ENCODE peak calls at places on chromosomes 7 and 10, in ten cellular contexts. V, K, J, R, Z, N, P, D, C and M are unnamed samples.

GRCh38 chr10:119384127-119384526 is 158.4 kb downstream of the RGS10 start:
- DNase-seq in V (no peak), K (no peak), J (no peak), R (no peak), Z (no peak), N (no peak), P (no peak), D (no peak), C (no peak), M (no peak)

GRCh38 chr7:112462236-112462635 is 12.0 kb downstream of the IFRD1 start:
- DNase-seq in V (no peak), K (peak), J (peak), R (no peak), Z (no peak), N (no peak), P (no peak), D (peak), C (peak), M (no peak)

GRCh38 chr10:118951218-118951617 is 78.3 kb upstream of the NANOS1 start:
- DNase-seq in V (no peak), K (no peak), J (no peak), R (no peak), Z (no peak), N (no peak), P (no peak), D (no peak), C (no peak), M (no peak)

GRCh38 chr7:74083928-74084721 is 521 bp downstream of the LIMK1 start:
- DNase-seq in V (peak), K (peak), J (peak), R (peak), Z (peak), N (no peak), P (peak), D (peak), C (no peak), M (peak)

GRCh38 chr7:77827999-77828398 is 29.4 kb downstream of the PHTF2 start:
- DNase-seq in V (no peak), K (no peak), J (no peak), R (no peak), Z (no peak), N (no peak), P (no peak), D (no peak), C (no peak), M (no peak)

GRCh38 chr10:74738985-74739567 is 87.3 kb upstream of the KAT6B start:
- DNase-seq in V (no peak), K (no peak), J (peak), R (no peak), Z (peak), N (peak), P (peak), D (peak), C (no peak), M (no peak)

GRCh38 chr7:151683615-151684407 is 164.1 kb upstream of the RHEB start:
- DNase-seq in V (no peak), K (no peak), J (no peak), R (no peak), Z (no peak), N (no peak), P (no peak), D (no peak), C (no peak), M (no peak)

GRCh38 chr7:131336956-131337355 is 9.3 kb downstream of the MKLN1 start:
- DNase-seq in V (no peak), K (no peak), J (peak), R (no peak), Z (peak), N (no peak), P (no peak), D (peak), C (no peak), M (no peak)

GRCh38 chr10:95430231-95430951 is 130.8 kb downstream of the SORBS1 start:
- DNase-seq in V (peak), K (peak), J (peak), R (no peak), Z (peak), N (peak), P (peak), D (peak), C (peak), M (peak)

GRCh38 chr7:111108526-111108925 is 17.6 kb downstream of the LRRN3 start:
- DNase-seq in V (no peak), K (no peak), J (no peak), R (no peak), Z (no peak), N (no peak), P (no peak), D (peak), C (no peak), M (no peak)

GRCh38 chr7:45980181-45980905 is 59.3 kb upstream of the IGFBP3 start:
- DNase-seq in V (no peak), K (no peak), J (no peak), R (no peak), Z (no peak), N (no peak), P (no peak), D (peak), C (no peak), M (no peak)

GRCh38 chr10:127989481-127989964 is 82.6 kb downstream of the PTPRE start:
- DNase-seq in V (no peak), K (no peak), J (no peak), R (no peak), Z (no peak), N (no peak), P (no peak), D (peak), C (no peak), M (no peak)

GRCh38 chr7:158409816-158410330 is 177.8 kb downstream of the PTPRN2 start:
- DNase-seq in V (no peak), K (no peak), J (no peak), R (no peak), Z (no peak), N (no peak), P (no peak), D (no peak), C (no peak), M (no peak)

GRCh38 chr7:27459021-27459728 is 203.5 kb downstream of the HIBADH start:
- DNase-seq in V (peak), K (no peak), J (no peak), R (no peak), Z (no peak), N (no peak), P (no peak), D (no peak), C (peak), M (no peak)

GRCh38 chr10:84076540-84077195 is 62.6 kb upstream of the GHITM start:
- DNase-seq in V (no peak), K (no peak), J (peak), R (no peak), Z (peak), N (no peak), P (peak), D (peak), C (no peak), M (no peak)
- TF ChIP-seq CTCF in V (no peak), K (no peak), J (no peak), R (peak), Z (peak), N (no peak), P (no peak), D (peak), C (no peak), M (no peak)

GRCh38 chr7:101559586-101559985 is 69.5 kb downstream of the MYL10 start:
- DNase-seq in V (no peak), K (no peak), J (no peak), R (no peak), Z (no peak), N (no peak), P (no peak), D (no peak), C (no peak), M (no peak)

GRCh38 chr7:101557421-101557820 is 71.7 kb downstream of the MYL10 start:
- DNase-seq in V (no peak), K (no peak), J (no peak), R (no peak), Z (no peak), N (peak), P (no peak), D (no peak), C (no peak), M (no peak)

GRCh38 chr7:101560856-101561255 is 68.2 kb downstream of the MYL10 start:
- DNase-seq in V (no peak), K (no peak), J (no peak), R (no peak), Z (no peak), N (no peak), P (no peak), D (no peak), C (no peak), M (no peak)

GRCh38 chr7:101557978-101558741 is 70.9 kb downstream of the MYL10 start:
- DNase-seq in V (no peak), K (no peak), J (no peak), R (no peak), Z (no peak), N (peak), P (no peak), D (no peak), C (no peak), M (peak)

GRCh38 chr7:101558742-101559325 is 70.3 kb downstream of the MYL10 start:
- DNase-seq in V (no peak), K (no peak), J (no peak), R (no peak), Z (no peak), N (peak), P (no peak), D (no peak), C (no peak), M (peak)
- TF ChIP-seq CTCF in V (no peak), K (no peak), J (no peak), R (no peak), Z (no peak), N (no peak), P (no peak), D (no peak), C (no peak), M (no peak)

GRCh38 chr7:4883352-4884144 is at the start of gene RADIL:
- DNase-seq in V (peak), K (peak), J (peak), R (peak), Z (peak), N (peak), P (peak), D (peak), C (peak), M (peak)
- TF ChIP-seq CTCF in V (peak), K (peak), J (peak), R (peak), Z (peak), N (peak), P (peak), D (peak), C (peak), M (peak)

DNA sequence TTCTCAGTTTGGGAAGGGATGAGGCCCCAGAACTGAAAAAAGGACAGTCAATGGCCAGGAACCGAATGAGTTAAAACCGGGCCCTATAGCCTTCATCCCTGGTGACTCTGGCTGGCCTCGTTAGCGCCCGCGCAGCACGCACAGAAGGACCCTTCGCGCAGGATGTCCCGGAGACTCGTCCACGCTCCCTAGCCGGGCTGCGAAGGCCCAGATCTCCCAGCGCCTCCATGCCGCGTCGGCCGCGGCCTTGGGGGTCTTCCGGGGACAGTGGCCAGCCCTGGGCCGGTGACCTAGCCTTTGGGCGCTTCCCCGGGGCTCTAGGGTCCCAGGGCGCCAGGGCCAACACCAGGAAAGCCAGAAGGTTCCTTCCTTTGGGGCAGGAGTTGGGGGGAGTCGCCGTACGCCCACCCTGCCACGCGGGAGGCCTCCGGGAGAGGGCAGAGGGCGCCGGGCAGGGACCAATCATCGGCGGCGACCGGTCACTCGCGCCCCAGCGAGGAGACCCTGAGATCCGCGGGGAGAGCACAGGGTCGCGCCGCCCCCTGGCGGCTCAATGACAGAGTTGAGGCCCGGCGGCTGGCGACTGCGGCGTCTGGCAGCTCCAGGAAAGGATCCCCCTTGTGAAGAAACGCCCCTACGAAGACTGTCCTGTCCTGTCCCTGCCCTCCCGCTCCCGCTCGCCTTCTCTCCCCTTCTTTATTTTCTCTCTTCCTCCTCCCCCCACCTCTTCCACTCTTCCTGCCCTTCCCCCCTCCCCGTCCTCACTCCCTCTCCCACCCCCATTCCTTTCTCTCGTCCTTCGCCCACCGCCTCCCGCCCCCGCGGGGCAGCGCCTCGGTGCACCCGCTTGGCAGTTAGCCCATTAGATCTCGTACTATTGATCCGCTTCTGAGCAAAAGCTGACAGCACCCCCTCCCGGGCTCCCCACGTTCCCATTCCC is 62.3 kb upstream of the LBX1 start:
- DNase-seq in V (peak), K (peak), J (peak), R (peak), Z (peak), N (peak), P (peak), D (no peak), C (peak), M (peak)
- TF ChIP-seq CTCF in V (peak), K (peak), J (peak), R (peak), Z (peak), N (peak), P (peak), D (peak), C (peak), M (peak)

GRCh38 chr10:48309711-48310226 is 3.3 kb downstream of the MAPK8 start:
- DNase-seq in V (no peak), K (no peak), J (peak), R (no peak), Z (peak), N (peak), P (no peak), D (peak), C (no peak), M (no peak)
- TF ChIP-seq CTCF in V (peak), K (no peak), J (peak), R (peak), Z (peak), N (no peak), P (no peak), D (no peak), C (peak), M (no peak)